ENCODE peak calls at places on chromosomes 2 and 18, in six cellular contexts. J is AG10803; K is fibroblast of pulmonary artery; D is effector memory CD4-positive, alpha-beta T cell; Q is PC-3; A is fibroblast of mammary gland. P is an unnamed sample.

GRCh38 chr18:34207344-34207851 is 17.3 kb downstream of the NOL4 start:
- DNase-seq in A (no peak), J (no peak), K (no peak), Q (no peak), D (no peak), P (no peak)

GRCh38 chr2:9831670-9832069 is 11.6 kb upstream of the TAF1B start:
- DNase-seq in J (no peak), Q (no peak), K (no peak), D (no peak), A (no peak), P (no peak)

GRCh38 chr2:127559454-127559853 is 24.0 kb downstream of the MYO7B start:
- DNase-seq in K (no peak), A (no peak), Q (no peak), J (no peak), D (no peak), P (no peak)

GRCh38 chr2:104872034-104872865 is 18.3 kb downstream of the POU3F3 start:
- DNase-seq in J (no peak), A (no peak), K (no peak), Q (no peak), D (no peak), P (no peak)

GRCh38 chr18:48786621-48787522 is 163.9 kb downstream of the SMAD7 start:
- DNase-seq in K (no peak), Q (no peak), J (no peak), A (no peak), D (no peak), P (peak; percentile 29)

GRCh38 chr2:196703660-196704209 is 64.2 kb downstream of the CCDC150 start:
- DNase-seq in K (peak; percentile 18), Q (no peak), A (peak; percentile 63), D (no peak), J (peak; percentile 48), P (no peak)

GRCh38 chr2:25674003-25674362 is 606 bp upstream of the DTNB start:
- DNase-seq in A (no peak), J (no peak), D (no peak), K (no peak), Q (no peak), P (no peak)

GRCh38 chr2:187547353-187547979 is 6.8 kb downstream of the TFPI start:
- DNase-seq in Q (peak; percentile 96), D (no peak), K (peak; percentile 96), A (peak; percentile 98), J (peak; percentile 92), P (peak; percentile 46)

GRCh38 chr2:65999103-65999502 is 435.8 kb upstream of the MEIS1 start:
- DNase-seq in K (no peak), D (no peak), Q (no peak), A (no peak), J (no peak), P (no peak)

GRCh38 chr2:46339200-46339599 is 42.0 kb downstream of the EPAS1 start:
- DNase-seq in J (no peak), D (no peak), Q (no peak), K (no peak), A (no peak), P (no peak)

GRCh38 chr2:55431982-55432627 is 12.4 kb upstream of the CCDC88A start:
- DNase-seq in D (no peak), A (peak; percentile 66), K (peak; percentile 69), J (peak; percentile 55), Q (peak; percentile 61), P (no peak)

GRCh38 chr2:25197336-25198208 is 29.2 kb upstream of the POMC start:
- DNase-seq in K (peak; percentile 10), J (peak; percentile 38), D (no peak), Q (no peak), A (no peak), P (no peak)

GRCh38 chr2:12579018-12579417 is 137.7 kb upstream of the TRIB2 start:
- DNase-seq in J (no peak), Q (peak; percentile 34), K (no peak), A (no peak), D (no peak), P (no peak)

GRCh38 chr2:231378028-231378722 is 17.3 kb upstream of the B3GNT7 start:
- DNase-seq in Q (peak; percentile 89), A (no peak), J (no peak), K (no peak), D (no peak), P (no peak)

GRCh38 chr2:16288371-16289112 is 348.2 kb downstream of the MYCN start:
- DNase-seq in K (no peak), D (no peak), A (no peak), J (no peak), Q (no peak), P (no peak)

GRCh38 chr2:20823917-20824316 is 1.0 kb upstream of the LDAH start:
- DNase-seq in Q (peak; percentile 60), K (no peak), D (no peak), J (no peak), A (no peak), P (no peak)

GRCh38 chr2:150477347-150477746 is 10.1 kb downstream of the RND3 start:
- DNase-seq in Q (peak; percentile 60), K (no peak), D (no peak), J (peak; percentile 56), A (no peak), P (no peak)

GRCh38 chr2:58701688-58702301 is 460.7 kb upstream of the FANCL start:
- DNase-seq in D (no peak), Q (peak; percentile 19), K (no peak), J (no peak), A (no peak), P (no peak)

GRCh38 chr2:121723316-121723715 is 13.4 kb downstream of the NIFK start:
- DNase-seq in J (peak; percentile 24), D (no peak), Q (no peak), K (no peak), A (peak; percentile 42), P (no peak)

GRCh38 chr2:29725610-29726009 is 195.8 kb downstream of the ALK start:
- DNase-seq in J (no peak), A (no peak), D (no peak), Q (no peak), K (no peak), P (no peak)

GRCh38 chr2:29731948-29732347 is 189.4 kb downstream of the ALK start:
- DNase-seq in K (no peak), D (no peak), Q (peak; percentile 51), A (no peak), J (no peak), P (no peak)

GRCh38 chr2:29733945-29734344 is 187.4 kb downstream of the ALK start:
- DNase-seq in K (no peak), A (no peak), D (no peak), Q (no peak), J (no peak), P (no peak)

GRCh38 chr2:29726976-29727375 is 194.4 kb downstream of the ALK start:
- DNase-seq in A (no peak), Q (no peak), D (no peak), J (no peak), K (no peak), P (no peak)

GRCh38 chr2:29729932-29730331 is 191.5 kb downstream of the ALK start:
- DNase-seq in K (no peak), A (no peak), J (no peak), Q (no peak), D (no peak), P (no peak)
- H3K4me3 ChIP-seq in K (no peak overlapping the region), A (no peak overlapping the region), J (no peak overlapping the region), Q (no peak overlapping the region), D (no peak overlapping the region), P (no peak overlapping the region)

GRCh38 chr18:80112623-80113248 is 3.7 kb downstream of the ADNP2 start:
- DNase-seq in D (no peak), K (peak; percentile 34), Q (no peak), J (no peak), A (no peak), P (no peak)

GRCh38 chr18:80108739-80109675 is at the start of gene ADNP2:
- DNase-seq in J (peak; percentile 90), D (peak; percentile 81), A (peak; percentile 97), K (peak; percentile 95), Q (peak; percentile 97), P (peak; percentile 76)

GRCh38 chr18:80107396-80107795 is 1.7 kb upstream of the ADNP2 start:
- DNase-seq in K (no peak), Q (no peak), A (no peak), J (no peak), D (no peak), P (no peak)

GRCh38 chr18:80108122-80108536 is 933 bp upstream of the ADNP2 start:
- DNase-seq in Q (no peak), K (no peak), A (no peak), J (no peak), D (peak; percentile 5), P (no peak)

GRCh38 chr18:80109676-80110078 is 615 bp downstream of the ADNP2 start:
- DNase-seq in K (peak; percentile 40), J (peak; percentile 27), A (peak; percentile 48), Q (peak; percentile 25), D (peak; percentile 20), P (peak; percentile 46)
- H3K4me3 ChIP-seq in K (peak overlapping the region; percentile 69), J (peak overlapping the region; percentile 80), A (peak overlapping the region; percentile 73), Q (peak overlapping the region; percentile 87), D (peak overlapping the region; percentile 75), P (peak overlapping the region; percentile 58)

GRCh38 chr2:72916743-72917137 is 579 bp upstream of the EMX1 start:
- DNase-seq in D (no peak), Q (no peak), K (no peak), A (no peak), J (no peak), P (peak; percentile 77)

GRCh38 chr2:72917138-72917874 is at the start of gene EMX1:
- DNase-seq in Q (peak; percentile 71), A (no peak), D (no peak), K (no peak), J (no peak), P (peak; percentile 84)

GRCh38 chr2:72915076-72915906 is 2.0 kb upstream of the EMX1 start:
- DNase-seq in A (no peak), J (no peak), K (no peak), D (no peak), Q (no peak), P (no peak)

GRCh38 chr2:72914226-72915075 is 2.9 kb upstream of the EMX1 start:
- DNase-seq in K (no peak), D (no peak), A (no peak), J (no peak), Q (no peak), P (no peak)

GRCh38 chr2:72915907-72916742 is 1.2 kb upstream of the EMX1 start:
- DNase-seq in D (no peak), K (no peak), J (no peak), A (no peak), Q (peak; percentile 58), P (peak; percentile 84)
- H3K4me3 ChIP-seq in D (peak overlapping the region; percentile 68), K (no peak overlapping the region), J (no peak overlapping the region), A (no peak overlapping the region), Q (peak overlapping the region; percentile 60), P (peak overlapping the region; percentile 23)

DNA sequence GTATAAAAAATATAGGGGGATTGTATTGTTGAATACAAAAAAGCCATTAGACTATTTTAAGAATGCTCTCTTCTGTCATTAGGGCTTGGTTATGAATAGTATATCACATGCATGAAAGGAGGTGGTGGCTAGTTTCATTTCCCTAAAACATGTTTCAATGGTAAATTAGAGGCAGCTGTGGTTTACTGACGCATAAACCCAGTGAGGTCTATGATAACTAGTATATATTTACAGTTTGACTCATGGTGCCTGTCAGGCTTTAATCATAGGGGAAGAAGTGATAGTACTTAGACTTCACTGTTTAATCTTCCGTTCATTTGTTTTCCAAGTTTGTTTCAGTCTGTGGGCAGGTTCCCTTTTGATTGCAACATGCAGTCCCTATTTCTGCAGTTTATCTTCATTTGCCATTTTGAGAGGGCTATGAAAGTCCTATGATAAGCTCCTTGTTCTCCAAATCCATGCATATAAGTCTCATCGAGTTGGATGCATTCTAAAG is 55.1 kb upstream of the MAP4K3 start:
- DNase-seq in J (peak; percentile 93), D (no peak), K (peak; percentile 94), Q (peak; percentile 97), A (peak; percentile 98), P (no peak)
- H3K4me3 ChIP-seq in J (no peak overlapping the region), D (no peak overlapping the region), K (no peak overlapping the region), Q (peak overlapping the region; percentile 26), A (no peak overlapping the region), P (no peak overlapping the region)